ENCODE peak calls at places on chromosomes 4 and X, in seven cellular contexts. One of them, this sample, is unnamed.

GRCh38 chrX:123807825-123808416 is 51.9 kb upstream of the XIAP start:
- DNase-seq in PC-3: no peak
- DNase-seq in kidney: no peak
- DNase-seq in heart right ventricle: no peak
- DNase-seq in mesenchymal stem cell: no peak
- DNase-seq in CD8-positive, alpha-beta memory T cell: no peak
- DNase-seq in tibial nerve: no peak
- DNase-seq in this sample: no peak

GRCh38 chr4:169841776-169842175 is 84.0 kb upstream of the HPF1 start:
- DNase-seq in heart right ventricle: no peak
- DNase-seq in kidney: no peak
- DNase-seq in mesenchymal stem cell: no peak
- DNase-seq in CD8-positive, alpha-beta memory T cell: no peak
- DNase-seq in tibial nerve: no peak
- DNase-seq in PC-3: no peak
- DNase-seq in this sample: no peak

GRCh38 chr4:55183926-55184599 is 58.7 kb upstream of the KDR start:
- DNase-seq in PC-3: peak; percentile 97
- DNase-seq in tibial nerve: no peak
- DNase-seq in mesenchymal stem cell: peak; percentile 95
- DNase-seq in heart right ventricle: no peak
- DNase-seq in kidney: no peak
- DNase-seq in CD8-positive, alpha-beta memory T cell: no peak
- DNase-seq in this sample: peak; percentile 69

GRCh38 chr4:186037692-186038658 is 31.0 kb upstream of the TLR3 start:
- DNase-seq in heart right ventricle: no peak
- DNase-seq in CD8-positive, alpha-beta memory T cell: no peak
- DNase-seq in kidney: no peak
- DNase-seq in mesenchymal stem cell: peak; percentile 73
- DNase-seq in PC-3: peak; percentile 80
- DNase-seq in tibial nerve: no peak
- DNase-seq in this sample: peak; percentile 51

GRCh38 chr4:89753601-89754066 is 83.3 kb downstream of the SNCA start:
- DNase-seq in heart right ventricle: no peak
- DNase-seq in PC-3: peak; percentile 67
- DNase-seq in mesenchymal stem cell: peak; percentile 97
- DNase-seq in CD8-positive, alpha-beta memory T cell: no peak
- DNase-seq in tibial nerve: no peak
- DNase-seq in kidney: no peak
- DNase-seq in this sample: no peak

GRCh38 chrX:57156397-57157049 is 19.3 kb upstream of the SPIN2A start:
- DNase-seq in mesenchymal stem cell: peak; percentile 30
- DNase-seq in PC-3: peak; percentile 59
- DNase-seq in tibial nerve: no peak
- DNase-seq in heart right ventricle: no peak
- DNase-seq in CD8-positive, alpha-beta memory T cell: no peak
- DNase-seq in kidney: no peak
- DNase-seq in this sample: peak; percentile 10

GRCh38 chrX:18681996-18682395 is 10.1 kb upstream of the RS1 start:
- DNase-seq in PC-3: no peak
- DNase-seq in kidney: no peak
- DNase-seq in mesenchymal stem cell: no peak
- DNase-seq in tibial nerve: no peak
- DNase-seq in heart right ventricle: no peak
- DNase-seq in CD8-positive, alpha-beta memory T cell: no peak
- DNase-seq in this sample: no peak

GRCh38 chr4:138831943-138832342 is 183.6 kb upstream of the NOCT start:
- DNase-seq in tibial nerve: no peak
- DNase-seq in PC-3: no peak
- DNase-seq in mesenchymal stem cell: no peak
- DNase-seq in CD8-positive, alpha-beta memory T cell: no peak
- DNase-seq in heart right ventricle: no peak
- DNase-seq in kidney: no peak
- DNase-seq in this sample: no peak

GRCh38 chr4:150581206-150581605 is 745 bp upstream of the MAB21L2 start:
- DNase-seq in heart right ventricle: no peak
- DNase-seq in CD8-positive, alpha-beta memory T cell: no peak
- DNase-seq in kidney: no peak
- DNase-seq in tibial nerve: no peak
- DNase-seq in PC-3: no peak
- DNase-seq in mesenchymal stem cell: no peak
- DNase-seq in this sample: no peak

GRCh38 chrX:45771114-45771513 is 570.4 kb upstream of the DIPK2B start:
- DNase-seq in CD8-positive, alpha-beta memory T cell: no peak
- DNase-seq in PC-3: peak; percentile 96
- DNase-seq in mesenchymal stem cell: peak; percentile 94
- DNase-seq in heart right ventricle: no peak
- DNase-seq in tibial nerve: no peak
- DNase-seq in kidney: no peak
- DNase-seq in this sample: peak; percentile 89

GRCh38 chr4:149999485-150000074 is 78.7 kb upstream of the DCLK2 start:
- DNase-seq in tibial nerve: no peak
- DNase-seq in kidney: no peak
- DNase-seq in CD8-positive, alpha-beta memory T cell: no peak
- DNase-seq in mesenchymal stem cell: peak; percentile 72
- DNase-seq in PC-3: peak; percentile 60
- DNase-seq in heart right ventricle: no peak
- DNase-seq in this sample: no peak

DNA sequence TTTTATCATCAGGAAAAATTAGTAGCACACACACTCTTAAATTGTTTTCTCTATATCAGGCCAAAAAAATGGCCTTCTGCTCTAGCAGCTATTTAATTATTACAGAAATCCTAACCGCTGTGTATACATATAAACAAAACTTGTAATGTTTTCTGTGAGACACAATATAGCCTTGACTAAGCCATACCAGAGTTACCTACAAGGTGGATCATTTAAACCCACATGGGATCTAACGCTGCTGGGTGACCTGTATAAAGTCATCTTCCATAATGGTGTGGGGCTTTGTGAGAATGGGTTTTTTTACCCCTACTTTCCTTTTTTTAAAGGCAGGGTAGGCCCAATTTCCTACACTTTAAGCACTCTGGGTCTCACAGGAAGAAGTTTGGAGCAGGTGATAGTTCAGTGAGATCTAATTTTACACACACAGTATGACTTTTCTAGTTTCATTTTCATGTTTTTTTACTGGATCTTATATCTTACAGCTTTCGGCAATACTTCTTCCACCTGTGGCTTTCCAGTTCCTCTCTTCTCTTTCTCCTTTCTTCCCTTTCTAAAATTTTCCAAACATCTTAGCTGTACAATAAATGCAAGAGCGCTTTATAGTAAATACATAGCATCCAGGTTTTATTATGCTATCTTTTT is 66.9 kb upstream of the MMAA start:
- DNase-seq in heart right ventricle: no peak
- DNase-seq in CD8-positive, alpha-beta memory T cell: no peak
- DNase-seq in mesenchymal stem cell: no peak
- DNase-seq in kidney: no peak
- DNase-seq in PC-3: no peak
- DNase-seq in tibial nerve: no peak
- DNase-seq in this sample: no peak
- H3K4me1 ChIP-seq in heart right ventricle: no peaks in the 10 kb centered on the region
- H3K4me1 ChIP-seq in CD8-positive, alpha-beta memory T cell: no peaks in the 10 kb centered on the region
- H3K4me1 ChIP-seq in mesenchymal stem cell: no peaks in the 10 kb centered on the region
- H3K4me1 ChIP-seq in kidney: no peaks in the 10 kb centered on the region
- H3K4me1 ChIP-seq in PC-3: peaks cover 10% of the 10 kb centered on the region
- H3K4me1 ChIP-seq in tibial nerve: no peaks in the 10 kb centered on the region
- H3K4me1 ChIP-seq in this sample: peaks cover 3% of the 10 kb centered on the region

GRCh38 chr4:39335566-39335965 is 30.6 kb downstream of the RFC1 start:
- DNase-seq in mesenchymal stem cell: no peak
- DNase-seq in CD8-positive, alpha-beta memory T cell: no peak
- DNase-seq in PC-3: no peak
- DNase-seq in kidney: no peak
- DNase-seq in tibial nerve: no peak
- DNase-seq in heart right ventricle: no peak
- DNase-seq in this sample: no peak
- H3K4me1 ChIP-seq in mesenchymal stem cell: no peaks in the 10 kb centered on the region
- H3K4me1 ChIP-seq in CD8-positive, alpha-beta memory T cell: no peaks in the 10 kb centered on the region
- H3K4me1 ChIP-seq in PC-3: no peaks in the 10 kb centered on the region
- H3K4me1 ChIP-seq in kidney: no peaks in the 10 kb centered on the region
- H3K4me1 ChIP-seq in tibial nerve: no peaks in the 10 kb centered on the region
- H3K4me1 ChIP-seq in heart right ventricle: peaks cover 3% of the 10 kb centered on the region
- H3K4me1 ChIP-seq in this sample: no peaks in the 10 kb centered on the region

GRCh38 chrX:153885208-153885787 is 675 bp downstream of the L1CAM start:
- DNase-seq in PC-3: no peak
- DNase-seq in mesenchymal stem cell: no peak
- DNase-seq in CD8-positive, alpha-beta memory T cell: no peak
- DNase-seq in kidney: peak; percentile 67
- DNase-seq in heart right ventricle: no peak
- DNase-seq in tibial nerve: no peak
- DNase-seq in this sample: no peak
- H3K4me1 ChIP-seq in PC-3: peaks cover 9% of the 10 kb centered on the region
- H3K4me1 ChIP-seq in mesenchymal stem cell: peaks cover 54% of the 10 kb centered on the region
- H3K4me1 ChIP-seq in CD8-positive, alpha-beta memory T cell: peaks cover 6% of the 10 kb centered on the region
- H3K4me1 ChIP-seq in kidney: no peaks in the 10 kb centered on the region
- H3K4me1 ChIP-seq in heart right ventricle: peaks cover 4% of the 10 kb centered on the region
- H3K4me1 ChIP-seq in tibial nerve: no peaks in the 10 kb centered on the region
- H3K4me1 ChIP-seq in this sample: peaks cover 67% of the 10 kb centered on the region

DNA sequence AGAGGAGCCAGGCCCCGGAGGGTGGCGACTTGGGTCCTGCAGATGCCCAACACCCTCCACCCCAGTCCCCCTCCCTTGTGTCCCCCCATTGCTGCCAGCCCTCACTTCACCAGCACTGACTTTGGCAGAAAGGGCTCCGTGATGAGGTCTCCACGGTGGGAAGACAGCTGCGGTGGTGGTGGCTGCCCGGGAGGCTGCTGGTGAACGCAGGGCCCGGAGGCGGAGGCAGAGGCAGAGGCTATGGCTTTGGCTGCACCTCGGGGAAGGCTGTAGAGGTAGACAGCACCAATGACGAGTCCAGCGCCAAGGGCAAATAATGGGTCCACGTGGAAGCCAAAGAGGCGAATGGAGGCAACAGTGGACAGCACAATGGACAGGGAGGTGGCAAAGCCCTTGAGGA is 6.8 kb downstream of the SLC35A2 start:
- DNase-seq in mesenchymal stem cell: no peak
- DNase-seq in PC-3: no peak
- DNase-seq in CD8-positive, alpha-beta memory T cell: no peak
- DNase-seq in kidney: peak; percentile 63
- DNase-seq in heart right ventricle: no peak
- DNase-seq in tibial nerve: no peak
- DNase-seq in this sample: no peak
- H3K4me1 ChIP-seq in mesenchymal stem cell: peaks cover 4% of the 10 kb centered on the region
- H3K4me1 ChIP-seq in PC-3: peaks cover 2% of the 10 kb centered on the region
- H3K4me1 ChIP-seq in CD8-positive, alpha-beta memory T cell: peaks cover 2% of the 10 kb centered on the region
- H3K4me1 ChIP-seq in kidney: no peaks in the 10 kb centered on the region
- H3K4me1 ChIP-seq in heart right ventricle: no peaks in the 10 kb centered on the region
- H3K4me1 ChIP-seq in tibial nerve: no peaks in the 10 kb centered on the region
- H3K4me1 ChIP-seq in this sample: no peaks in the 10 kb centered on the region

DNA sequence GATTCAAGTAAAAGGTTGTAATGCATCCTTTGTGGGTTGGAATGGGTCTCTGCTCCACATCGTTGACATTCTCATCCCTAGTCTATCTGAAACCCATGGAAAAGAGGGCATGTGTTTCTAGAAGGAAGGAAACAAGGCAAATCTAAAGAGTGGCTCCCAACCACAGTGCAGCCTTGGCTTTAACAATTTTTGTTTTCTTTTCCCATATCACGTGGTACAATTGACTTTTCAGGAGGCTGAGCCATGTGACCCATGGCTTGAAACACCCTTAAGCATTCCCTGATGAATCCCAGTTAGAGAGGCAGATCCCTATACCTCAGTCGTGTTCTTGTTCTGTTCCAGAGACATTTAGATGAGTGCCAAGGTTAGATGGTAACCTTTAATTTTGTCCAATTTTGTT is 12.8 kb downstream of the DCUN1D4 start:
- DNase-seq in tibial nerve: no peak
- DNase-seq in heart right ventricle: no peak
- DNase-seq in CD8-positive, alpha-beta memory T cell: no peak
- DNase-seq in mesenchymal stem cell: no peak
- DNase-seq in PC-3: no peak
- DNase-seq in kidney: no peak
- DNase-seq in this sample: no peak
- H3K4me1 ChIP-seq in tibial nerve: peaks cover 3% of the 10 kb centered on the region
- H3K4me1 ChIP-seq in heart right ventricle: peaks cover 48% of the 10 kb centered on the region
- H3K4me1 ChIP-seq in CD8-positive, alpha-beta memory T cell: no peaks in the 10 kb centered on the region
- H3K4me1 ChIP-seq in mesenchymal stem cell: peaks cover 8% of the 10 kb centered on the region
- H3K4me1 ChIP-seq in PC-3: peaks cover 5% of the 10 kb centered on the region
- H3K4me1 ChIP-seq in kidney: peaks cover 17% of the 10 kb centered on the region
- H3K4me1 ChIP-seq in this sample: peaks cover 11% of the 10 kb centered on the region

GRCh38 chr4:159232465-159233106 is 129.7 kb downstream of the RAPGEF2 start:
- DNase-seq in mesenchymal stem cell: no peak
- DNase-seq in kidney: no peak
- DNase-seq in PC-3: no peak
- DNase-seq in CD8-positive, alpha-beta memory T cell: no peak
- DNase-seq in tibial nerve: no peak
- DNase-seq in heart right ventricle: no peak
- DNase-seq in this sample: no peak
- H3K4me1 ChIP-seq in mesenchymal stem cell: peaks cover 4% of the 10 kb centered on the region
- H3K4me1 ChIP-seq in kidney: no peaks in the 10 kb centered on the region
- H3K4me1 ChIP-seq in PC-3: no peaks in the 10 kb centered on the region
- H3K4me1 ChIP-seq in CD8-positive, alpha-beta memory T cell: no peaks in the 10 kb centered on the region
- H3K4me1 ChIP-seq in tibial nerve: no peaks in the 10 kb centered on the region
- H3K4me1 ChIP-seq in heart right ventricle: peaks cover 6% of the 10 kb centered on the region
- H3K4me1 ChIP-seq in this sample: no peaks in the 10 kb centered on the region

GRCh38 chr4:7818676-7819041 is 121.0 kb downstream of the AFAP1 start:
- DNase-seq in PC-3: no peak
- DNase-seq in tibial nerve: no peak
- DNase-seq in heart right ventricle: no peak
- DNase-seq in CD8-positive, alpha-beta memory T cell: no peak
- DNase-seq in kidney: no peak
- DNase-seq in mesenchymal stem cell: no peak
- DNase-seq in this sample: no peak
- H3K4me1 ChIP-seq in PC-3: no peaks in the 10 kb centered on the region
- H3K4me1 ChIP-seq in tibial nerve: peaks cover 7% of the 10 kb centered on the region
- H3K4me1 ChIP-seq in heart right ventricle: peaks cover 12% of the 10 kb centered on the region
- H3K4me1 ChIP-seq in CD8-positive, alpha-beta memory T cell: no peaks in the 10 kb centered on the region
- H3K4me1 ChIP-seq in kidney: peaks cover 9% of the 10 kb centered on the region
- H3K4me1 ChIP-seq in mesenchymal stem cell: peaks cover 14% of the 10 kb centered on the region
- H3K4me1 ChIP-seq in this sample: peaks cover 13% of the 10 kb centered on the region

GRCh38 chr4:105569014-105569850 is 16.8 kb downstream of the ARHGEF38 start:
- DNase-seq in heart right ventricle: no peak
- DNase-seq in CD8-positive, alpha-beta memory T cell: no peak
- DNase-seq in tibial nerve: no peak
- DNase-seq in PC-3: peak; percentile 77
- DNase-seq in mesenchymal stem cell: no peak
- DNase-seq in kidney: no peak
- DNase-seq in this sample: no peak

GRCh38 chr4:105558277-105558676 is 5.9 kb downstream of the ARHGEF38 start:
- DNase-seq in tibial nerve: no peak
- DNase-seq in kidney: no peak
- DNase-seq in PC-3: peak; percentile 50
- DNase-seq in heart right ventricle: no peak
- DNase-seq in mesenchymal stem cell: no peak
- DNase-seq in CD8-positive, alpha-beta memory T cell: no peak
- DNase-seq in this sample: no peak

GRCh38 chr4:105560488-105560887 is 8.1 kb downstream of the ARHGEF38 start:
- DNase-seq in mesenchymal stem cell: peak; percentile 2
- DNase-seq in heart right ventricle: no peak
- DNase-seq in CD8-positive, alpha-beta memory T cell: no peak
- DNase-seq in tibial nerve: no peak
- DNase-seq in PC-3: no peak
- DNase-seq in kidney: no peak
- DNase-seq in this sample: no peak

DNA sequence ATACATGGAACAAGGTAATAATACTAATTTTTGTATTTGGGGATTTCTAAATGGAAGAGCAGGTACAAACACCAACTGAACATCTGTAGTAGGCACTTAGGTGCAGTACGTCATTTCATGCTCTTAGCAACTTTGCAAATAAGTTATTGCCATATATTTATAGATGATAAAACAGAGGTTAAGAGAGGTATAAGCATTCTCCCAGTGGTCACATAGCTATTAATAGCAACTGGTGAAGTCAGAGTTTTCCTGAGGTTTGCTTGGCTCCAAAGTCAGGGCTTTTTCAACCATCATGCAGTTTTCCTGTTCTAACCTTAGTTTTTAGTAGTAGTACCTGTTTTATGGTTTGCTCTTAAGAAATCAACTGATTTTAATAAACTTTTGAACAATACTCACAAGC is 10.9 kb downstream of the ARHGEF38 start:
- DNase-seq in mesenchymal stem cell: no peak
- DNase-seq in tibial nerve: no peak
- DNase-seq in kidney: no peak
- DNase-seq in heart right ventricle: no peak
- DNase-seq in PC-3: no peak
- DNase-seq in CD8-positive, alpha-beta memory T cell: no peak
- DNase-seq in this sample: no peak
- H3K4me1 ChIP-seq in mesenchymal stem cell: peaks cover 2% of the 10 kb centered on the region
- H3K4me1 ChIP-seq in tibial nerve: no peaks in the 10 kb centered on the region
- H3K4me1 ChIP-seq in kidney: no peaks in the 10 kb centered on the region
- H3K4me1 ChIP-seq in heart right ventricle: no peaks in the 10 kb centered on the region
- H3K4me1 ChIP-seq in PC-3: peaks cover 5% of the 10 kb centered on the region
- H3K4me1 ChIP-seq in CD8-positive, alpha-beta memory T cell: no peaks in the 10 kb centered on the region
- H3K4me1 ChIP-seq in this sample: no peaks in the 10 kb centered on the region